ENCODE peak calls at places on chromosomes 12 and 14, in nine cellular contexts. Q is non-pigmented ciliary epithelial cell; U is NCI-H446; R is stimulated activated CD8-positive, alpha-beta memory T cell treated with anti-CD3 and anti-CD28 coated beads, Interleukin-4, amount 100 ng/mL, for 24 hours; F is HT1080; Y is stimulated activated CD4-positive, alpha-beta T cell treated with anti-CD3 and anti-CD28 coated beads, TNF-alpha, amount 100 ng/mL, for 1 hour; B is Ammon's horn; M is stomach; W is activated CD8-positive, alpha-beta memory T cell treated with anti-CD3 and anti-CD28 coated beads for 24 hours. J is an unnamed sample.
A peak's percentile ranks its signal among the peaks of the same experiment; 100 is the strongest.

GRCh38 chr12:74985293-74985985 is 224.2 kb downstream of the KCNC2 start:
- DNase-seq in Q (no peak), U (no peak), R (no peak), F (no peak), Y (no peak), B (no peak), M (no peak), W (no peak), J (no peak)

GRCh38 chr12:48061943-48062719 is 43.7 kb downstream of the SENP1 start:
- DNase-seq in Q (no peak), U (no peak), R (no peak), F (no peak), Y (no peak), B (no peak), M (no peak), W (no peak), J (no peak)

GRCh38 chr14:56789955-56790354 is 20.3 kb downstream of the OTX2 start:
- DNase-seq in Q (no peak), U (no peak), R (no peak), F (no peak), Y (no peak), B (no peak), M (no peak), W (no peak), J (no peak)

GRCh38 chr12:20007331-20007730 is 361.0 kb upstream of the PDE3A start:
- DNase-seq in Q (no peak), U (no peak), R (no peak), F (no peak), Y (no peak), B (no peak), M (no peak), W (no peak), J (no peak)

GRCh38 chr12:27303139-27304111 is 29.2 kb upstream of the BMAL2 start:
- DNase-seq in Q (no peak), U (no peak), R (no peak), F (no peak), Y (no peak), B (no peak), M (no peak), W (no peak), J (no peak)

GRCh38 chr12:79058342-79058741 is 193.8 kb downstream of the SYT1 start:
- DNase-seq in Q (peak; percentile 64), U (no peak), R (no peak), F (peak; percentile 72), Y (no peak), B (no peak), M (no peak), W (no peak), J (no peak)

GRCh38 chr14:74698471-74698870 is 14.4 kb downstream of the AREL1 start:
- DNase-seq in Q (no peak), U (no peak), R (no peak), F (no peak), Y (no peak), B (no peak), M (no peak), W (no peak), J (no peak)

GRCh38 chr14:23302290-23303225 is at the start of gene PPP1R3E:
- DNase-seq in Q (no peak), U (peak; percentile 64), R (peak; percentile 79), F (peak; percentile 47), Y (peak; percentile 67), B (peak; percentile 74), M (peak; percentile 75), W (peak; percentile 92), J (peak; percentile 88)

GRCh38 chr14:92926931-92927330 is 4.0 kb downstream of the CHGA start:
- DNase-seq in Q (no peak), U (no peak), R (no peak), F (no peak), Y (no peak), B (no peak), M (no peak), W (no peak), J (no peak)

J was measured in thyroid gland.